ENCODE peak calls at places on chromosome 14, in nine cellular contexts. Q, T, F, B, W, D, L, Y and I are unnamed samples.

GRCh38 chr14:95269493-95269892 is 50.2 kb downstream of the CLMN start:
- DNase-seq in Q (no peak), T (no peak), F (no peak), B (no peak), W (no peak), D (no peak), L (no peak), Y (no peak), I (no peak)

GRCh38 chr14:69059658-69060648 is 80.9 kb upstream of the ACTN1 start:
- DNase-seq in Q (no peak), T (no peak), F (peak; percentile 33), B (no peak), W (no peak), D (no peak), L (peak; percentile 95), Y (peak; percentile 87), I (no peak)

GRCh38 chr14:92619671-92620437 is 106.3 kb downstream of the RIN3 start:
- DNase-seq in Q (no peak), T (no peak), F (no peak), B (no peak), W (no peak), D (no peak), L (no peak), Y (no peak), I (no peak)

GRCh38 chr14:59294662-59294992 is 106.2 kb downstream of the DAAM1 start:
- DNase-seq in Q (no peak), T (no peak), F (no peak), B (no peak), W (no peak), D (no peak), L (no peak), Y (no peak), I (no peak)

GRCh38 chr14:42872775-42873174 is 1266.1 kb downstream of the LRFN5 start:
- DNase-seq in Q (no peak), T (no peak), F (no peak), B (no peak), W (no peak), D (no peak), L (no peak), Y (no peak), I (no peak)

GRCh38 chr14:32576088-32576795 is 247.1 kb downstream of the AKAP6 start:
- DNase-seq in Q (peak; percentile 35), T (peak; percentile 9), F (peak; percentile 64), B (peak; percentile 38), W (peak; percentile 63), D (no peak), L (no peak), Y (peak; percentile 64), I (peak; percentile 42)

GRCh38 chr14:75832621-75833297 is 149.0 kb downstream of the TGFB3 start:
- DNase-seq in Q (no peak), T (no peak), F (no peak), B (no peak), W (no peak), D (no peak), L (no peak), Y (no peak), I (no peak)

GRCh38 chr14:105324080-105324778 is 9.7 kb downstream of the PACS2 start:
- DNase-seq in Q (no peak), T (no peak), F (no peak), B (no peak), W (no peak), D (no peak), L (no peak), Y (no peak), I (no peak)

GRCh38 chr14:87960013-87960787 is 32.8 kb downstream of the GALC start:
- DNase-seq in Q (no peak), T (no peak), F (no peak), B (no peak), W (no peak), D (no peak), L (no peak), Y (no peak), I (no peak)

GRCh38 chr14:68968051-68968450 is 11.1 kb downstream of the ACTN1 start:
- DNase-seq in Q (no peak), T (peak; percentile 75), F (no peak), B (peak; percentile 91), W (no peak), D (no peak), L (no peak), Y (no peak), I (no peak)

GRCh38 chr14:94313991-94314655 is 9.0 kb downstream of the SERPINA6 start:
- DNase-seq in Q (no peak), T (no peak), F (no peak), B (no peak), W (no peak), D (no peak), L (no peak), Y (peak; percentile 58), I (no peak)

GRCh38 chr14:67710209-67710608 is 8.5 kb downstream of the RDH12 start:
- DNase-seq in Q (no peak), T (no peak), F (no peak), B (no peak), W (no peak), D (no peak), L (no peak), Y (no peak), I (peak; percentile 48)